ENCODE peak calls at places on chromosomes 4 and X, in six cellular contexts. One of them, this sample, is unnamed.

GRCh38 chr4:152310223-152310622 is 225.7 kb downstream of the FBXW7 start:
- DNase-seq in trophoblast cell: peak; percentile 56
- DNase-seq in IMR-90: peak; percentile 82
- DNase-seq in H1: no peak
- DNase-seq in mesenchymal stem cell: peak; percentile 95
- DNase-seq in H9: peak; percentile 30
- DNase-seq in this sample: no peak

GRCh38 chr4:106898621-106899230 is 137.4 kb downstream of the DKK2 start:
- DNase-seq in trophoblast cell: peak; percentile 82
- DNase-seq in IMR-90: peak; percentile 53
- DNase-seq in H1: peak; percentile 50
- DNase-seq in mesenchymal stem cell: peak; percentile 60
- DNase-seq in H9: peak; percentile 27
- DNase-seq in this sample: peak; percentile 50

GRCh38 chrX:34563809-34564208 is 93.3 kb downstream of the TMEM47 start:
- DNase-seq in trophoblast cell: no peak
- DNase-seq in IMR-90: no peak
- DNase-seq in H1: no peak
- DNase-seq in mesenchymal stem cell: no peak
- DNase-seq in H9: no peak
- DNase-seq in this sample: no peak

GRCh38 chrX:15939737-15940136 is 85.1 kb upstream of the AP1S2 start:
- DNase-seq in trophoblast cell: no peak
- DNase-seq in IMR-90: no peak
- DNase-seq in H1: no peak
- DNase-seq in mesenchymal stem cell: no peak
- DNase-seq in H9: no peak
- DNase-seq in this sample: no peak

GRCh38 chrX:118976599-118977340 is 2.4 kb downstream of the LONRF3 start:
- DNase-seq in trophoblast cell: peak; percentile 25
- DNase-seq in IMR-90: no peak
- DNase-seq in H1: no peak
- DNase-seq in mesenchymal stem cell: peak; percentile 25
- DNase-seq in H9: no peak
- DNase-seq in this sample: no peak

GRCh38 chr4:182478475-182478874 is 235.3 kb downstream of the TENM3 start:
- DNase-seq in trophoblast cell: peak; percentile 84
- DNase-seq in IMR-90: peak; percentile 59
- DNase-seq in H1: no peak
- DNase-seq in mesenchymal stem cell: peak; percentile 43
- DNase-seq in H9: no peak
- DNase-seq in this sample: no peak

GRCh38 chr4:141435446-141436225 is 200.7 kb upstream of the IL15 start:
- DNase-seq in trophoblast cell: no peak
- DNase-seq in IMR-90: no peak
- DNase-seq in H1: no peak
- DNase-seq in mesenchymal stem cell: peak; percentile 29
- DNase-seq in H9: no peak
- DNase-seq in this sample: no peak

GRCh38 chrX:129717902-129718301 is 20.9 kb upstream of the XPNPEP2 start:
- DNase-seq in trophoblast cell: peak; percentile 18
- DNase-seq in IMR-90: peak; percentile 78
- DNase-seq in H1: no peak
- DNase-seq in mesenchymal stem cell: peak; percentile 75
- DNase-seq in H9: no peak
- DNase-seq in this sample: no peak

GRCh38 chrX:65635824-65636223 is 31.6 kb upstream of the MSN start:
- DNase-seq in trophoblast cell: no peak
- DNase-seq in IMR-90: no peak
- DNase-seq in H1: no peak
- DNase-seq in mesenchymal stem cell: no peak
- DNase-seq in H9: no peak
- DNase-seq in this sample: no peak

GRCh38 chr4:8906668-8906970 is 35.0 kb upstream of the HMX1 start:
- DNase-seq in trophoblast cell: no peak
- DNase-seq in IMR-90: no peak
- DNase-seq in H1: no peak
- DNase-seq in mesenchymal stem cell: no peak
- DNase-seq in H9: no peak
- DNase-seq in this sample: no peak

GRCh38 chr4:144302704-144303536 is 162.4 kb upstream of the GYPA start:
- DNase-seq in trophoblast cell: peak; percentile 87
- DNase-seq in IMR-90: no peak
- DNase-seq in H1: no peak
- DNase-seq in mesenchymal stem cell: no peak
- DNase-seq in H9: no peak
- DNase-seq in this sample: no peak

GRCh38 chr4:38489924-38490639 is 173.9 kb upstream of the KLF3 start:
- DNase-seq in trophoblast cell: peak; percentile 52
- DNase-seq in IMR-90: peak; percentile 46
- DNase-seq in H1: no peak
- DNase-seq in mesenchymal stem cell: peak; percentile 74
- DNase-seq in H9: peak; percentile 31
- DNase-seq in this sample: no peak

GRCh38 chr4:149999485-150000074 is 78.7 kb upstream of the DCLK2 start:
- DNase-seq in trophoblast cell: peak; percentile 67
- DNase-seq in IMR-90: peak; percentile 87
- DNase-seq in H1: no peak
- DNase-seq in mesenchymal stem cell: peak; percentile 72
- DNase-seq in H9: no peak
- DNase-seq in this sample: peak; percentile 15

GRCh38 chrX:102339312-102340298 is 92.6 kb downstream of the NXF2 start:
- DNase-seq in trophoblast cell: no peak
- DNase-seq in IMR-90: no peak
- DNase-seq in H1: no peak
- DNase-seq in mesenchymal stem cell: no peak
- DNase-seq in H9: peak; percentile 92
- DNase-seq in this sample: no peak

GRCh38 chrX:17007134-17007768 is 60.8 kb downstream of the REPS2 start:
- DNase-seq in trophoblast cell: no peak
- DNase-seq in IMR-90: no peak
- DNase-seq in H1: no peak
- DNase-seq in mesenchymal stem cell: peak; percentile 0
- DNase-seq in H9: peak; percentile 42
- DNase-seq in this sample: no peak

GRCh38 chr4:41119867-41120295 is 94.5 kb downstream of the APBB2 start:
- DNase-seq in trophoblast cell: no peak
- DNase-seq in IMR-90: no peak
- DNase-seq in H1: no peak
- DNase-seq in mesenchymal stem cell: no peak
- DNase-seq in H9: no peak
- DNase-seq in this sample: no peak

GRCh38 chrX:20547649-20548051 is 280.9 kb upstream of the RPS6KA3 start:
- DNase-seq in trophoblast cell: no peak
- DNase-seq in IMR-90: peak; percentile 68
- DNase-seq in H1: no peak
- DNase-seq in mesenchymal stem cell: peak; percentile 59
- DNase-seq in H9: no peak
- DNase-seq in this sample: no peak

GRCh38 chr4:87521757-87522374 is 7.3 kb downstream of the SPARCL1 start:
- DNase-seq in trophoblast cell: peak; percentile 24
- DNase-seq in IMR-90: peak; percentile 37
- DNase-seq in H1: no peak
- DNase-seq in mesenchymal stem cell: peak; percentile 15
- DNase-seq in H9: no peak
- DNase-seq in this sample: no peak

GRCh38 chrX:15224747-15225146 is 45.1 kb downstream of the ASB9 start:
- DNase-seq in trophoblast cell: no peak
- DNase-seq in IMR-90: no peak
- DNase-seq in H1: no peak
- DNase-seq in mesenchymal stem cell: no peak
- DNase-seq in H9: no peak
- DNase-seq in this sample: no peak

GRCh38 chrX:44873415-44874270 is 655 bp downstream of the KDM6A start:
- DNase-seq in trophoblast cell: peak; percentile 72
- DNase-seq in IMR-90: peak; percentile 44
- DNase-seq in H1: peak; percentile 46
- DNase-seq in mesenchymal stem cell: peak; percentile 51
- DNase-seq in H9: no peak
- DNase-seq in this sample: no peak

GRCh38 chr4:113646456-113646809 is 115.1 kb downstream of the CAMK2D start:
- DNase-seq in trophoblast cell: no peak
- DNase-seq in IMR-90: peak; percentile 54
- DNase-seq in H1: peak; percentile 58
- DNase-seq in mesenchymal stem cell: no peak
- DNase-seq in H9: peak; percentile 80
- DNase-seq in this sample: peak; percentile 24

GRCh38 chr4:53150631-53151488 is 215.0 kb downstream of the SCFD2 start:
- DNase-seq in trophoblast cell: peak; percentile 89
- DNase-seq in IMR-90: peak; percentile 36
- DNase-seq in H1: no peak
- DNase-seq in mesenchymal stem cell: peak; percentile 39
- DNase-seq in H9: no peak
- DNase-seq in this sample: no peak

GRCh38 chrX:103607385-103608304 is at the start of gene TCEAL3:
- DNase-seq in trophoblast cell: no peak
- DNase-seq in IMR-90: peak; percentile 26
- DNase-seq in H1: peak; percentile 69
- DNase-seq in mesenchymal stem cell: peak; percentile 53
- DNase-seq in H9: peak; percentile 82
- DNase-seq in this sample: peak; percentile 30

DNA sequence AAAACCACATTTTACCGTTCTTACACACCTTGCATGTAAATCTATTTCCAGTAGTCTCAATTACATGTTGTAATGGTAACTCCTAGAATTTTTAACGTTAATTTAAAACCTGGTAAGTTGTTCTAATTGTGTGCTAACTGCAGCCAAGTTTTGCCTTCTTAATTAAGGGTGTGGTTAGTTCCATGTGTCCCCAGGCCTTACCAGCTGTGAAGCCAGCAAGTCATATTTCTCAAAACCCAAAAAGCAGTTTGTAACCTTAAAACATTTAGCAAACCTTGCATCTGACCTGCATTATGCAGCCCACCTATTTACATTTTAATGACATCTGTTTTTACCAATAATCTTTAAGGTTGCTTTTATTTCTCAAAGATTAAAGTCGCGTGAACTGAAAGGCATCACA is 18.4 kb upstream of the FAM47E start:
- DNase-seq in trophoblast cell: no peak
- DNase-seq in IMR-90: no peak
- DNase-seq in H1: no peak
- DNase-seq in mesenchymal stem cell: no peak
- DNase-seq in H9: no peak
- DNase-seq in this sample: no peak
- H4K91ac ChIP-seq in trophoblast cell: no peak overlapping the region
- H4K91ac ChIP-seq in IMR-90: no peak overlapping the region
- H4K91ac ChIP-seq in H1: no peak overlapping the region
- H4K91ac ChIP-seq in mesenchymal stem cell: no peak overlapping the region
- H4K91ac ChIP-seq in H9: no peak overlapping the region
- H4K91ac ChIP-seq in this sample: no peak overlapping the region

DNA sequence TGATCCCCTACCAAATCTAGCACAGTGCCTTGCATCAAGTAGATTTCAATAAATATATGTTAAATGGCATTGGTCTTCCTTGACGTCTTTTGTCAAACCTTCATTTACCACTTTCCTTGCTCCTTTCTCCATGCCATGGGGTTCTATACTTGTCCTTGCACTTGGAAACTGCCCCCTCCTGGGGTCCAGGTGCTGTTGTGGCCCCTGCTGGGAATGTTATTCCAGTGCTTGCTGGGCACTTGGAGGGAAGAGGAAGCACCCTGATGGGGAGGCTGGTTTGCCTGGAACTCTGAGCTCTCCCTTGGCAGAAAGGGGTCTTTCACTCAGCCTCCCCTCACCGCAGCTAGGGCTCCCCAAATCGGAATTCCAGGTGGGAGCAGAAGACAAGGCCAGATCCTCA is 18.9 kb downstream of the ZNF275 start:
- DNase-seq in trophoblast cell: no peak
- DNase-seq in IMR-90: no peak
- DNase-seq in H1: no peak
- DNase-seq in mesenchymal stem cell: no peak
- DNase-seq in H9: no peak
- DNase-seq in this sample: no peak
- H4K91ac ChIP-seq in trophoblast cell: no peak overlapping the region
- H4K91ac ChIP-seq in IMR-90: no peak overlapping the region
- H4K91ac ChIP-seq in H1: no peak overlapping the region
- H4K91ac ChIP-seq in mesenchymal stem cell: no peak overlapping the region
- H4K91ac ChIP-seq in H9: no peak overlapping the region
- H4K91ac ChIP-seq in this sample: no peak overlapping the region

GRCh38 chr4:129233691-129234090 is 137.7 kb downstream of the C4orf33 start:
- DNase-seq in trophoblast cell: no peak
- DNase-seq in IMR-90: no peak
- DNase-seq in H1: no peak
- DNase-seq in mesenchymal stem cell: no peak
- DNase-seq in H9: no peak
- DNase-seq in this sample: no peak

GRCh38 chr4:129232627-129233337 is 136.8 kb downstream of the C4orf33 start:
- DNase-seq in trophoblast cell: no peak
- DNase-seq in IMR-90: no peak
- DNase-seq in H1: no peak
- DNase-seq in mesenchymal stem cell: peak; percentile 52
- DNase-seq in H9: no peak
- DNase-seq in this sample: no peak

GRCh38 chr4:129236351-129236750 is 140.4 kb downstream of the C4orf33 start:
- DNase-seq in trophoblast cell: no peak
- DNase-seq in IMR-90: no peak
- DNase-seq in H1: no peak
- DNase-seq in mesenchymal stem cell: no peak
- DNase-seq in H9: no peak
- DNase-seq in this sample: no peak

GRCh38 chr4:129231907-129232626 is 136.1 kb downstream of the C4orf33 start:
- DNase-seq in trophoblast cell: no peak
- DNase-seq in IMR-90: no peak
- DNase-seq in H1: no peak
- DNase-seq in mesenchymal stem cell: no peak
- DNase-seq in H9: no peak
- DNase-seq in this sample: no peak

DNA sequence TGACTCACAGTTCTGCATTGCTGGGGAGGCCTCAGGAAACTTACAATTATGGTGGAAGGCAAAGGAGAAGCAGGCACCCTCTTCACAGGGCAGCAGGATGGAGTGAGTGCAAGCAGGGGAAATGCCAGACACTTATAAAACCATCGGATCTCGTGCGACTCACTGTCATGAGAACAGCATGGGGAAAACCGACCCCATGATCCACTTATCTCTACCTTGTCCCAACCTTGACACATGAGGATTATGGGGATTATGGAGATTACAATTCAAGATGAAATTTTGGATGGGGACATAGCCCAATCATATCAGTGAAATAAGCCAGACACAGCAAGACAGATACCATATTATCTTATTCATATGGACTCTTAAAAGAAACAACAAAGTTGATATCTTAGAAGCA is 134.9 kb downstream of the C4orf33 start:
- DNase-seq in trophoblast cell: no peak
- DNase-seq in IMR-90: no peak
- DNase-seq in H1: no peak
- DNase-seq in mesenchymal stem cell: no peak
- DNase-seq in H9: no peak
- DNase-seq in this sample: no peak
- H4K91ac ChIP-seq in trophoblast cell: no peak overlapping the region
- H4K91ac ChIP-seq in IMR-90: no peak overlapping the region
- H4K91ac ChIP-seq in H1: no peak overlapping the region
- H4K91ac ChIP-seq in mesenchymal stem cell: no peak overlapping the region
- H4K91ac ChIP-seq in H9: no peak overlapping the region
- H4K91ac ChIP-seq in this sample: no peak overlapping the region

DNA sequence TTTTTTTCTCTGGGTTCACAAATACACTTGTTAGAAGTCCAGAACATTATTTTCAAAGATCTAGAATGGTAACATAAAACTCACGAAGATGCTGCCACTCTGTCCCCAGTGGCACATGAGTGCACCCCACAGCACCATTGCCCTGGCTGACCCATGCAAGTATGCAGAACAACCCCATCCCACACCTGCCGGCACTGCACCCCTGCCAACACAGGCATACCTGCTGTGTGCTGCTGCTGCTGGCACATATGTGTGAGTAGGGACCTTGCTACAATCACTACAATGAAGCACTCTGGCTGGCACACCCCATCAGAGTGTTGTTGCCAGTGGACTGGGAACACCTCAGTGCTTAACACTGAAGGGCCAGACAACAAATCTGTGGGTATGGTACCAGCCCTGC is 66.9 kb downstream of the CISD2 start:
- DNase-seq in trophoblast cell: no peak
- DNase-seq in IMR-90: no peak
- DNase-seq in H1: no peak
- DNase-seq in mesenchymal stem cell: no peak
- DNase-seq in H9: no peak
- DNase-seq in this sample: no peak
- H4K91ac ChIP-seq in trophoblast cell: no peak overlapping the region
- H4K91ac ChIP-seq in IMR-90: no peak overlapping the region
- H4K91ac ChIP-seq in H1: no peak overlapping the region
- H4K91ac ChIP-seq in mesenchymal stem cell: no peak overlapping the region
- H4K91ac ChIP-seq in H9: no peak overlapping the region
- H4K91ac ChIP-seq in this sample: no peak overlapping the region

This sample was measured in neuronal stem cell.